ENCODE peak calls at places on chromosomes 4 and X, in seven cellular contexts. H, I, Q, T, R, U and M are unnamed samples.

GRCh38 chr4:90816754-90817153 is 689.6 kb downstream of the CCSER1 start:
- DNase-seq in H (no peak), I (no peak), Q (no peak), T (no peak), R (no peak), U (no peak), M (no peak)

GRCh38 chrX:17164936-17165335 is 210.1 kb upstream of the NHS start:
- DNase-seq in H (peak), I (no peak), Q (no peak), T (no peak), R (no peak), U (no peak), M (no peak)

GRCh38 chr4:54063737-54064316 is 578 bp downstream of the CHIC2 start:
- DNase-seq in H (no peak), I (peak), Q (peak), T (no peak), R (no peak), U (peak), M (no peak)

GRCh38 chr4:14924945-14925344 is 77.3 kb upstream of the CPEB2 start:
- DNase-seq in H (no peak), I (no peak), Q (no peak), T (no peak), R (no peak), U (no peak), M (no peak)

GRCh38 chr4:84957509-84958420 is 8.7 kb downstream of the WDFY3 start:
- DNase-seq in H (no peak), I (no peak), Q (no peak), T (no peak), R (no peak), U (no peak), M (no peak)

GRCh38 chr4:6767725-6768538 is 14.6 kb upstream of the KIAA0232 start:
- DNase-seq in H (no peak), I (peak), Q (peak), T (no peak), R (no peak), U (no peak), M (no peak)

GRCh38 chr4:151226004-151226932 is 50.7 kb upstream of the PRSS48 start:
- DNase-seq in H (peak), I (no peak), Q (no peak), T (peak), R (peak), U (no peak), M (peak)

GRCh38 chrX:27890611-27891010 is 82.8 kb downstream of the MAGEB10 start:
- DNase-seq in H (peak), I (no peak), Q (no peak), T (peak), R (peak), U (no peak), M (no peak)

GRCh38 chr4:159273126-159273438 is 170.2 kb downstream of the RAPGEF2 start:
- DNase-seq in H (no peak), I (no peak), Q (peak), T (peak), R (no peak), U (no peak), M (no peak)

GRCh38 chr4:108988514-108989195 is 225.8 kb upstream of the ETNPPL start:
- DNase-seq in H (peak), I (no peak), Q (no peak), T (no peak), R (no peak), U (no peak), M (no peak)

GRCh38 chr4:56410247-56410646 is 23.0 kb upstream of the AASDH start:
- DNase-seq in H (peak), I (peak), Q (peak), T (peak), R (peak), U (no peak), M (peak)

GRCh38 chrX:147910607-147911006 is 1.1 kb upstream of the FMR1 start:
- DNase-seq in H (no peak), I (no peak), Q (no peak), T (no peak), R (no peak), U (no peak), M (no peak)

GRCh38 chr4:153771058-153771457 is 11.2 kb upstream of the RNF175 start:
- DNase-seq in H (no peak), I (no peak), Q (no peak), T (peak), R (no peak), U (no peak), M (no peak)

GRCh38 chr4:42519803-42520417 is 122.6 kb downstream of the SHISA3 start:
- DNase-seq in H (peak), I (peak), Q (peak), T (peak), R (peak), U (no peak), M (no peak)

GRCh38 chr4:179867300-179867878 is 2375.8 kb upstream of the TENM3 start:
- DNase-seq in H (peak), I (peak), Q (peak), T (no peak), R (peak), U (no peak), M (no peak)

GRCh38 chr4:178966644-178967043 is 1524.4 kb upstream of the AGA start:
- DNase-seq in H (no peak), I (no peak), Q (no peak), T (no peak), R (no peak), U (no peak), M (no peak)

GRCh38 chr4:174828845-174829701 is at the start of gene GLRA3:
- DNase-seq in H (peak), I (peak), Q (peak), T (peak), R (peak), U (peak), M (no peak)

GRCh38 chrX:57445046-57445445 is 146.8 kb upstream of the ZXDB start:
- DNase-seq in H (no peak), I (no peak), Q (no peak), T (no peak), R (no peak), U (no peak), M (no peak)

GRCh38 chr4:169398294-169398693 is 127.5 kb upstream of the SH3RF1 start:
- DNase-seq in H (peak), I (no peak), Q (no peak), T (peak), R (no peak), U (no peak), M (peak)

GRCh38 chr4:1405636-1406415 is 416 bp downstream of the NKX1-1 start:
- DNase-seq in H (no peak), I (peak), Q (no peak), T (no peak), R (no peak), U (peak), M (no peak)

GRCh38 chr4:80462537-80463207 is 127.1 kb downstream of the CFAP299 start:
- DNase-seq in H (no peak), I (no peak), Q (no peak), T (no peak), R (no peak), U (no peak), M (no peak)

GRCh38 chrX:112043997-112044396 is 38.6 kb downstream of the TRPC5 start:
- DNase-seq in H (no peak), I (no peak), Q (no peak), T (peak), R (no peak), U (no peak), M (no peak)

GRCh38 chrX:133415276-133416105 is at the start of gene GPC4:
- DNase-seq in H (peak), I (peak), Q (peak), T (peak), R (peak), U (peak), M (no peak)

GRCh38 chr4:153790962-153791551 is 2.2 kb upstream of the SFRP2 start:
- DNase-seq in H (no peak), I (no peak), Q (peak), T (peak), R (no peak), U (peak), M (no peak)

GRCh38 chr4:74653331-74654229 is 140.7 kb downstream of the BTC start:
- DNase-seq in H (no peak), I (no peak), Q (no peak), T (no peak), R (no peak), U (no peak), M (no peak)

GRCh38 chrX:69165116-69165651 is at the start of gene PJA1:
- DNase-seq in H (peak), I (peak), Q (peak), T (peak), R (peak), U (peak), M (no peak)

GRCh38 chrX:37545066-37545465 is 26.4 kb upstream of the LANCL3 start:
- DNase-seq in H (no peak), I (no peak), Q (no peak), T (no peak), R (no peak), U (peak), M (no peak)

GRCh38 chrX:133654801-133655200 is 239.5 kb upstream of the GPC4 start:
- DNase-seq in H (no peak), I (no peak), Q (no peak), T (peak), R (no peak), U (no peak), M (no peak)

GRCh38 chr4:67483868-67484602 is 61.3 kb downstream of the CENPC start:
- DNase-seq in H (peak), I (no peak), Q (no peak), T (peak), R (peak), U (no peak), M (no peak)

GRCh38 chrX:30301977-30302376 is 7.2 kb downstream of the NR0B1 start:
- DNase-seq in H (peak), I (no peak), Q (no peak), T (peak), R (peak), U (no peak), M (no peak)

GRCh38 chrX:14014526-14014925 is 15.2 kb downstream of the GEMIN8 start:
- DNase-seq in H (no peak), I (no peak), Q (no peak), T (no peak), R (no peak), U (no peak), M (no peak)

GRCh38 chrX:137313627-137314026 is 252.3 kb upstream of the ZIC3 start:
- DNase-seq in H (no peak), I (no peak), Q (no peak), T (no peak), R (no peak), U (no peak), M (no peak)

GRCh38 chr4:121950680-121951569 is 935 bp downstream of the TRPC3 start:
- DNase-seq in H (peak), I (peak), Q (peak), T (peak), R (no peak), U (peak), M (no peak)

GRCh38 chr4:121951570-121952110 is at the start of gene TRPC3:
- DNase-seq in H (peak), I (peak), Q (peak), T (peak), R (no peak), U (peak), M (no peak)

GRCh38 chr4:121950212-121950679 is 1.6 kb downstream of the TRPC3 start:
- DNase-seq in H (peak), I (peak), Q (peak), T (peak), R (peak), U (peak), M (peak)

GRCh38 chr4:121953860-121954259 is 2.0 kb upstream of the TRPC3 start:
- DNase-seq in H (no peak), I (no peak), Q (no peak), T (no peak), R (no peak), U (no peak), M (no peak)

DNA sequence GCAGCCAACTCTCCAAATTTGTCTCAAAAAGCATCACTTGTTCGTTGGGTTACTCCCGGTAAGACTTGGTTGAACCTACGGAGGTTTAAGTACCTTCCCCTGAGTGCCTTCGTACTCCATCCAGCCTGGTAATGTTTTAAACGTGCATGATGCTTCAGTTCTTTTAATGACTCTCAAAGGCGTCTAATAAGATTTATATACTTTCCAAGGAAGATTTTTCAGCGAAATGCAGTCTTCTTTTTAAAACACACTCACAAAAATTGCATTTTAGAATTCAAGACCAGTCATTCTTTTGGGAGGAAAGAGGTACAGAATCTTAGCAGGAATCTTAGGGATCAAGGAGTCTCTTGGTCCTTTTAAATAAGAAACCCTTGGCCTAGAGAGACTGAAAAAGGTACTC is 430 bp upstream of the TRPC3 start:
- DNase-seq in H (no peak), I (no peak), Q (no peak), T (no peak), R (no peak), U (no peak), M (no peak)
- H3K4me3 ChIP-seq in H (peak), I (peak), Q (no peak), T (peak), R (peak), U (no peak), M (peak)

GRCh38 chrX:84363054-84363453 is 139.2 kb downstream of the HDX start:
- DNase-seq in H (no peak), I (no peak), Q (no peak), T (peak), R (no peak), U (no peak), M (no peak)

GRCh38 chrX:84362184-84362838 is 139.9 kb downstream of the HDX start:
- DNase-seq in H (no peak), I (no peak), Q (no peak), T (peak), R (no peak), U (no peak), M (no peak)

DNA sequence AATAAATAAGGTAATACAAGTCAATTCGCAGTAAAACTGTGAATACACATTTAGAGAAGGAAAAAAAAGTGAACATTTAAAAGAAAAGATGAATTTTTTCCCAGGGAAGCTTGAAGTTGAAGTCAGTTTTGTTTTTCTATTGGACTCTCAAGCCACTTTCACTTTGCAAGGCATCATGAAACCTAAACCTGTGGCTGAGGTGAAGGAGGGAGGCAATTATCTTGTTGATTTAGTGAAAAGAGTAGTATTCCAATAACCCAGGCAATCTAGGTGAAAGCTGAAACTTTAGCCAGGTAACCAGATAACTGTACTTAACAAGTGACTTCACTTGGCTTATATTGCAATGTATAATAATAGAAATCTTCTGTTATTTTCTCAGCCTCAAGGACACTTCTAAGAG is 138.6 kb downstream of the HDX start:
- DNase-seq in H (no peak), I (no peak), Q (no peak), T (no peak), R (no peak), U (no peak), M (no peak)
- TF ChIP-seq CTCF in H (no peak), I (no peak), Q (no peak), T (no peak), R (no peak), U (no peak), M (no peak)

GRCh38 chrX:153885968-153886903 is at the start of gene L1CAM:
- DNase-seq in H (no peak), I (no peak), Q (no peak), T (no peak), R (no peak), U (peak), M (no peak)
- H3K4me3 ChIP-seq in H (no peak), I (no peak), Q (no peak), T (peak), R (no peak), U (no peak), M (peak)

DNA sequence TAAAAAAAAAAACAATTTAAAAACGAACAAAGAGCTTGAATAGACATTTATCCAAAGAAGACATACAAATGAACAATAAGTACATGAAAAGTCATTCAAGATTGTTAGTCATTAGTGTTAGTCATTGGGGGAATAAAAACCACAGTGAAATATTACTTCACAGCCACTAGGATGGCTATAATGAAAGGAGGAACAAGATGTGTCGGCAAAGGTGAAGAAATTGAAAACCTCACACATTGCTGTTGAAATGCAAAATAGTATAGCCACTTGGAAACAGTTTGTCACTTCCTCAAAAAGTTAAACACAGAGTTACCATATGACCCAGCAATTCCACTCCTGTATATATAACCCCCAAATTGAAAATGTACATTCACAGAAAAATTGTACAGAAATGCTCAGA is 45.2 kb upstream of the SLC39A8 start:
- DNase-seq in H (peak), I (no peak), Q (no peak), T (peak), R (peak), U (no peak), M (no peak)
- TF ChIP-seq CTCF in H (no peak), I (no peak), Q (no peak), T (no peak), R (no peak), U (no peak), M (no peak)

GRCh38 chr4:77861500-77861899 is 1.1 kb upstream of the MRPL1 start:
- DNase-seq in H (no peak), I (no peak), Q (no peak), T (no peak), R (peak), U (no peak), M (no peak)
- H3K4me3 ChIP-seq in H (no peak), I (no peak), Q (no peak), T (peak), R (peak), U (no peak), M (no peak)

DNA sequence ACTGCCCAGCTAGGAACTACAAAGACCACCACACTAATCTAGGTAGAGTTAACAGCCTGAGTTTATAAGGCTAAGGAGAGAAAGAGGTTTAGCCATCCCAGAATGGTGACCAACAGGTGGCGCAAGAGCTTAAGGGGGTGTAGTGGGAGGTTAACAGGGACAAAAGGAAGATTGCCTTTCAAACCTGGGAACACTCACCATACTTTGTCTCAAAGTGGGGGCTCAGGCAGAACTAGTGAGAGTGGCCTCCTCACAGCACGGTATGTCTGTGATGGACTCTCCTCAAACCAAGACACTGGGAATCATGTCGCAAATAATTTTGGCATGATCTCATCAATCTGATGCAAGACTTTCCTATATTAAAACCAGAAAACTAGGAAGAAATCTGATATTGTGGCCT is 23.4 kb downstream of the CCNI start:
- DNase-seq in H (no peak), I (peak), Q (peak), T (peak), R (peak), U (no peak), M (peak)
- TF ChIP-seq CTCF in H (peak), I (peak), Q (peak), T (peak), R (peak), U (peak), M (peak)

GRCh38 chrX:9926002-9926401 is 41.2 kb upstream of the CLDN34 start:
- DNase-seq in H (no peak), I (no peak), Q (no peak), T (no peak), R (no peak), U (peak), M (no peak)

GRCh38 chrX:9927638-9928037 is 39.5 kb upstream of the CLDN34 start:
- DNase-seq in H (no peak), I (no peak), Q (no peak), T (no peak), R (no peak), U (peak), M (no peak)

GRCh38 chrX:9923357-9923756 is 43.8 kb upstream of the CLDN34 start:
- DNase-seq in H (no peak), I (no peak), Q (no peak), T (no peak), R (no peak), U (peak), M (no peak)

GRCh38 chrX:9928083-9928482 is 39.1 kb upstream of the CLDN34 start:
- DNase-seq in H (peak), I (no peak), Q (no peak), T (no peak), R (no peak), U (peak), M (no peak)
- H3K4me3 ChIP-seq in H (no peak), I (no peak), Q (no peak), T (no peak), R (no peak), U (no peak), M (no peak)

DNA sequence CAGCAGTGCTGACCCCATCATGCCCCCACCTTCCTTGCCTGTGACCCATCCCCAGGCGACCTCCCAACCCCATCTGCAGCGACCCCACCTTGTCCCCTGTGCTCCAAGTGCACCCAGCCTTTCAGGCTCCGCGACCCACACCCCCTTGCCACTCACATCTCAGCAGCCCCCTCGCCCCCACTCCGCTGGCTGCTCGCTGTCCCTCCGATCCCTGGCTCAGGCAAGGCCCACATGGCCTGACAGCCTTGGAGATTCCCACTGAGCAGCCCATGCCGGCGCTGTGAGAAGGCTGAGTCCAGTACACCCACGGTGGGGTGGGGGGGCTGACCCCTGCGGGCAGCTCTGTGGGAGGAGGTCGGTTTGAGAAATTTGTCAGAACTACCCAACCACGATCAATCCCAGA is 9.1 kb downstream of the ZFYVE28 start:
- DNase-seq in H (no peak), I (no peak), Q (no peak), T (no peak), R (no peak), U (peak), M (no peak)
- TF ChIP-seq CTCF in H (no peak), I (no peak), Q (no peak), T (no peak), R (no peak), U (no peak), M (no peak)

DNA sequence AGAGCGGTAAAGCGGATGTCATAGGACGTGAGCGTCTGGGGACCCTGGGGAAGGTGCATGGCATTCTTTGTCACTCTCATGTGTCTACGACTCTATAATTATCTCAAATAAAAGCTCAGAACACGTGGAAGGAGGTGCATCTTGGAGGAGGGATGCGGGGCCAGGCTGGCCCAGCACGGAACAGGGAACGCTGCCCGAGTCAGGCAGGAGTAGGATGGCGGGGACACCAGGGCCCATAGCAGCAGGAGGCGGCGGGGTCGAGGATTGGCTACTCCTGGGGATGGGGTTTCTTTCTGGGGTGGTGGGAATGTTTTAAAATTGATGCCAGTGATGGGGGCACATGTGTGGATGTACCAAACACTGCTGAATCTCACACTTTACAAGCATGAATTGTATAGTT is 5.4 kb upstream of the HTRA3 start:
- DNase-seq in H (no peak), I (no peak), Q (no peak), T (no peak), R (no peak), U (peak), M (no peak)
- H3K4me3 ChIP-seq in H (no peak), I (no peak), Q (no peak), T (no peak), R (no peak), U (no peak), M (no peak)

GRCh38 chrX:34338046-34338445 is 205.9 kb upstream of the FAM47A start:
- DNase-seq in H (no peak), I (no peak), Q (no peak), T (no peak), R (no peak), U (no peak), M (no peak)

GRCh38 chrX:34332336-34332735 is 200.2 kb upstream of the FAM47A start:
- DNase-seq in H (no peak), I (no peak), Q (no peak), T (no peak), R (peak), U (no peak), M (no peak)
- TF ChIP-seq CTCF in H (peak), I (no peak), Q (no peak), T (peak), R (peak), U (no peak), M (peak)